ENCODE peak calls at places on chromosomes 6 and 20, in seven cellular contexts. N is T-helper 2 cell; O is stimulated activated CD8-positive, alpha-beta memory T cell treated with anti-CD3 and anti-CD28 coated beads, Interleukin-4, amount 100 ng/mL, for 4 hours; T is Caco-2; Z is H7; U is KG1; M is naive thymus-derived CD4-positive, alpha-beta T cell. S is an unnamed sample.

GRCh38 chr6:227074-227782 is 65.1 kb upstream of the DUSP22 start:
- DNase-seq in Z (no peak), M (no peak), U (no peak), N (no peak), O (no peak), T (no peak), S (peak)

GRCh38 chr6:39387785-39388184 is 65.3 kb upstream of the KCNK16 start:
- DNase-seq in Z (no peak), N (no peak), O (no peak), M (no peak), T (no peak), U (no peak), S (no peak)

GRCh38 chr20:361562-361961 is 14.7 kb downstream of the NRSN2 start:
- DNase-seq in T (no peak), O (no peak), N (no peak), Z (no peak), M (no peak), U (no peak), S (no peak)

GRCh38 chr6:105587349-105588115 is 184.7 kb upstream of the PREP start:
- DNase-seq in O (no peak), N (no peak), Z (no peak), M (no peak), U (no peak), T (no peak), S (no peak)

GRCh38 chr6:149166747-149167146 is 150.8 kb upstream of the TAB2 start:
- DNase-seq in U (no peak), O (no peak), M (no peak), N (no peak), T (no peak), Z (no peak), S (no peak)

GRCh38 chr6:38973178-38974057 is 75.2 kb upstream of the GLP1R start:
- DNase-seq in M (no peak), N (no peak), Z (peak), T (peak), O (no peak), U (peak), S (no peak)

GRCh38 chr20:57698867-57699275 is 10.9 kb downstream of the PMEPA1 start:
- DNase-seq in N (no peak), O (no peak), Z (no peak), M (no peak), U (no peak), T (no peak), S (no peak)

GRCh38 chr20:13029687-13030510 is 21.1 kb downstream of the SPTLC3 start:
- DNase-seq in N (no peak), O (no peak), M (no peak), Z (no peak), T (peak), U (no peak), S (peak)

GRCh38 chr6:54515013-54515412 is 206.8 kb downstream of the TINAG start:
- DNase-seq in Z (no peak), T (peak), M (no peak), U (no peak), N (no peak), O (no peak), S (no peak)

GRCh38 chr6:41073968-41074691 is 1.4 kb downstream of the NFYA start:
- DNase-seq in N (no peak), T (no peak), U (peak), M (no peak), Z (no peak), O (no peak), S (no peak)

GRCh38 chr6:42819803-42820508 is 38.1 kb downstream of the BICRAL start:
- DNase-seq in N (no peak), O (no peak), M (peak), T (peak), U (no peak), Z (peak), S (no peak)

GRCh38 chr6:165872811-165873210 is 209.8 kb upstream of the PDE10A start:
- DNase-seq in O (no peak), U (no peak), M (no peak), N (no peak), Z (no peak), T (no peak), S (peak)

GRCh38 chr6:135909737-135910387 is 58.4 kb downstream of the PDE7B start:
- DNase-seq in O (peak), Z (peak), T (peak), N (peak), U (peak), M (peak), S (no peak)

GRCh38 chr6:134938896-134939295 is 11.0 kb downstream of the ALDH8A1 start:
- DNase-seq in T (no peak), Z (no peak), M (no peak), O (peak), N (peak), U (no peak), S (no peak)

GRCh38 chr20:47482705-47483104 is 19.0 kb upstream of the NCOA3 start:
- DNase-seq in T (no peak), M (no peak), O (no peak), N (no peak), U (no peak), Z (no peak), S (no peak)

S was measured in right atrium auricular region.